ENCODE peak calls at places on chromosome 1, in four cellular contexts. V is upper lobe of left lung, H is transverse colon, B is stomach. A is an unnamed sample.

GRCh38 chr1:171787686-171788480 is 6.4 kb downstream of the METTL13 start:
- DNase-seq in V (no peak), H (no peak), B (no peak), A (no peak)

GRCh38 chr1:25253911-25254310 is 6.7 kb upstream of the RSRP1 start:
- DNase-seq in V (no peak), H (no peak), B (no peak), A (no peak)

GRCh38 chr1:235009074-235009473 is 119.6 kb downstream of the TOMM20 start:
- DNase-seq in H (no peak), V (no peak), B (no peak), A (no peak)

GRCh38 chr1:165845992-165846748 is 18.8 kb downstream of the UCK2 start:
- DNase-seq in H (no peak), B (no peak), V (no peak), A (no peak)

GRCh38 chr1:208060495-208060894 is 149.6 kb upstream of the CD34 start:
- DNase-seq in B (no peak), V (no peak), H (no peak), A (no peak)

GRCh38 chr1:95353185-95353584 is 119.2 kb downstream of the RWDD3 start:
- DNase-seq in V (no peak), B (no peak), H (no peak), A (no peak)

GRCh38 chr1:243939167-243939848 is 89.3 kb upstream of the AKT3 start:
- DNase-seq in H (no peak), V (no peak), B (no peak), A (no peak)

GRCh38 chr1:29964718-29965533 is 728.6 kb downstream of the PTPRU start:
- DNase-seq in V (peak), H (no peak), B (peak), A (no peak)

GRCh38 chr1:151639466-151639865 is 27.6 kb downstream of the SNX27 start:
- DNase-seq in B (no peak), H (no peak), V (no peak), A (no peak)

GRCh38 chr1:175673236-175674150 is 69.9 kb downstream of the TNR start:
- DNase-seq in B (no peak), H (no peak), V (no peak), A (no peak)

GRCh38 chr1:211535338-211535737 is 43.4 kb upstream of the RD3 start:
- DNase-seq in B (no peak), H (no peak), V (no peak), A (no peak)

GRCh38 chr1:162973381-162973795 is 95.8 kb upstream of the RGS4 start:
- DNase-seq in H (no peak), B (no peak), V (no peak), A (no peak)

GRCh38 chr1:168234846-168235547 is 9.2 kb downstream of the SFT2D2 start:
- DNase-seq in V (no peak), B (no peak), H (no peak), A (peak)

GRCh38 chr1:162538815-162539431 is 22.6 kb upstream of the UAP1 start:
- DNase-seq in B (no peak), V (no peak), H (no peak), A (no peak)

GRCh38 chr1:109193653-109194590 is 19.8 kb upstream of the SARS1 start:
- DNase-seq in H (peak), B (peak), V (no peak), A (no peak)

GRCh38 chr1:77279929-77280328 is 1.9 kb upstream of the AK5 start:
- DNase-seq in V (no peak), H (no peak), B (no peak), A (no peak)

GRCh38 chr1:74504125-74505065 is 8.0 kb downstream of the LRRC53 start:
- DNase-seq in H (peak), V (no peak), B (no peak), A (no peak)

GRCh38 chr1:207049974-207050391 is 1.0 kb downstream of the YOD1 start:
- DNase-seq in H (peak), B (peak), V (no peak), A (no peak)

GRCh38 chr1:63289135-63289534 is 33.2 kb upstream of the FOXD3 start:
- DNase-seq in V (no peak), B (no peak), H (no peak), A (no peak)

GRCh38 chr1:97378596-97378995 is 542.2 kb downstream of the DPYD start:
- DNase-seq in H (no peak), V (no peak), B (no peak), A (no peak)

GRCh38 chr1:218660678-218661053 is 315.5 kb downstream of the TGFB2 start:
- DNase-seq in B (no peak), H (no peak), V (no peak), A (no peak)

DNA sequence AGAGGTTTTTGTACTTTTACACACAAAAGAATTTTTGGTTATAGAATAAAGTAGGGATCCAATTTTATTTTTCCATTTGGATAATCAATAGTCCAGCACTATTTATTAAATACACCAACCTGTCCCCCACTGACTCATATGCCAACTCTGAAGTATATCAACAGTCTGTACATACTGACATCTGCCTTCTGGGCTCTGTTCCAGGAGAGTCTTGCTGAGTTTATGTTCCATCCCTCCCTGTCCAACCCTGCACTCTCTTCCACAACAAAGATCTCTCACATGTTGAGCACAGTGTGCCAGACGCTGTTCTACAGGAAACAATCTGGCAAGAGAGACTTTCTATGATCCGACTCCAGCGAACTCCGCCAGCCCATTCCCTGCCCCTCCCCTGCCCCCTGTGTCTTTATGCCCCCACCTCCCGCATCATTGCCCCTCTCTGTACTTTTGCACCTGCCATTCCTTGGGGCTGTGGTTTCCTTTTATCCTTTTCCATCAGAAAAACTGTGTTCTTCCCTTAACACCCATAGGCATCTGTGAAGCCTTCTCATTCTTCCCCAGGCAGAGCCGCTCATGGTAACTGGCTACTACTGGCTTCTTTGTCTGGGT is 3.3 kb downstream of the LACTBL1 start:
- DNase-seq in V (no peak), B (no peak), H (peak), A (no peak)
- TF ChIP-seq POLR2AphosphoS5 in V (no peak), B (no peak), H (no peak), A (no peak)

GRCh38 chr1:227563319-227564201 is at the start of gene ZNF678:
- DNase-seq in H (peak), B (peak), V (peak), A (peak)
- TF ChIP-seq EP300 in H (no peak), B (no peak), V (no peak), A (no peak)

GRCh38 chr1:114757455-114758250 is at the start of gene CSDE1:
- DNase-seq in H (peak), V (peak), B (peak), A (peak)
- TF ChIP-seq POLR2A in H (peak), V (peak), B (no peak), A (peak)

DNA sequence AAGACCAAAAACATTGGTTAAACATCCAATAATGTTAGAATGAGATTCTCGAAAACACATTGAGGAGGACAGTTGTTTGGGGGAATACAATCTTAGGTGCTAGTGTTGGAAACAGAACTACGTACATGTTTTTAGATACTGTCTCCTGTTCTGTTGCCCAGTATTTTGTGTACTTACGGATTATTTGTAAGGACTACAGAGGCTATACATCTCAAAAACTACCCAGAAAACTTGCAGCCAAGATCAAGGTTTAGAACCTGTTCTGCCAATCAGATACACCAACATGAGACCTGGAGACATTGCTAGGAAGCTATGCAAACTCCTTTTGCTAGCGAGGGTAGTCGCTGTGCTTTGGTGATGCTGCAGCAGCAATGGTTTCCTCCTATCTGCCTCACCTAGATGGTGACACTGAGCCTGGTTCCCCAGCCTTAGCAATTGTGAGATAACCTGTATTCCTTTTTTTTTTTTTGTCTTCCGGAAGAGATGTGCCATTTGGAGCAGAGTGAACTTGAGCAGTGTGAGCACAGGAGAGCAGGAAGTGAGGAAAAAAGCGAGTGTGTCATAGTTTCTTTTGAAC is 21.8 kb downstream of the YBX1 start:
- DNase-seq in V (no peak), H (no peak), B (no peak), A (no peak)
- TF ChIP-seq POLR2AphosphoS5 in V (no peak), H (no peak), B (no peak), A (no peak)

DNA sequence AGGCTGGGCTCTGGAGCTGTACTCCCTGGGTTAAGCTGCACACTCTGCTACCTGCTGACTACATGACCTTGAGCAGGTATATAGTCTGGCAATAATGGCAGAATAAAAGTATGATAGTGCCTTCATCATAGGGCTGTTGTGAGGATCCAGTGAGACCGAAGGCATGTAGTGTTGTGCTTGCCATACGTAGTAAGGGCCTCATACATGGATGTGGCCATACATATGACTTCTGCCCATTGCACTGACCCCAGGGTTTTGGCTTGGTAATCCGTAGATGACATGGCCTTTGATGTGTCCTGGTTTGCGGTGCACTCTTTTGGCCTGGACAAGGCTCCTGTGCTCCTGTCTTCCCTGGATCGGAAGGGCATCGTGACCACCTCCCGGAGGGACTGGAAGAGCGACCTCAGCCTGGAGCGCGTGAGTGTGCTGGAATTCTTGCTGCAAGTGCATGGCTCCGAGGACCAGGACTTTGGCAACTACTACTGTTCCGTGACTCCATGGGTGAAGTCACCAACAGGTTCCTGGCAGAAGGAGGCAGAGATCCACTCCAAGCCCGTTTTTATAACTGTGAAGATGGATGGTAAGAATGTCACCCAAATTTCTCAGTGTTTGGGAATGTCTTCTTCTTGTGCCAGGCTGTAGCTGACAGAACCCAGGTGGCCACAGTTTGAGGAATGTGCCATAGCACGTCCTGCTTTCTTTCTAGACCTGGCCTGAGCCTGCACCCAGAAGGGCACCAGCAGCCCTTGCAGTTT is 17.0 kb upstream of the CD101 start:
- DNase-seq in B (no peak), H (peak), V (no peak), A (peak)
- TF ChIP-seq EP300 in B (peak), H (peak), V (no peak), A (peak)

DNA sequence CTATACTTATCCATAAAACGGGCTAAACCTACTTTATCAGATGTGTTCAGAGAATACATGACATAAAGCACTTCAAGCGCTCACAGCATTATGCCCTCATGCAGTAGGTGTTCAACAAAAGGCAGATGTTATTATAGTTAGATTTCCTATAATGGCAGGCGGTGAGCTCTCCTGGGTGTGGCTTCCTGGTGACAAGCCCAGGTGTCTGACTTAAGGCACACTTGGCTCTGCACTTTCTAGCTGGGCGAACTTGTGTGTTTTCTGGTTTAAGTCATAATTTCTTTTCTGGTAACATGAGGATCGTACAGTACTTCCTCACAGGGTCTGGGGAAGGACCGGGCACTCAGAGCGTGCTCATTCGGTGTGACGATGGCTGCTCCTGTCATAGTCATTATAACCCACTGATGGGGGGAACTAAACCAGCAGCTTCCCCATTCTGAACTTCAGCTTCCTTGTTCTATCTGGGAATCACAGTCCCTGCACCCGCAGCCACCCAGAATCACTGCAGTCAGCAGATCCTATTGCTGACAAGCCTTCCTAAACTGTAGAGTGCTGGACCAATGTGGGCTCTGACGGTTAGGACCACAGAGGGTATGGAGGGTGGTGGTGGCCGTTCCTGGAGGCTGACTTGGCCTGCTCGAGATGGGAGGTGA is 52.8 kb downstream of the IGSF21 start:
- DNase-seq in B (no peak), H (peak), V (no peak), A (no peak)
- TF ChIP-seq POLR2A in B (no peak), H (no peak), V (no peak), A (no peak)

GRCh38 chr1:43274125-43274803 is 4.5 kb downstream of the TMEM125 start:
- DNase-seq in H (no peak), B (no peak), V (no peak), A (no peak)
- TF ChIP-seq POLR2AphosphoS5 in H (no peak), B (no peak), V (peak), A (no peak)

A was measured in esophagus muscularis mucosa.